ENCODE peak calls at places on chromosomes 11 and 22, in seven cellular contexts. G is transverse colon, A is tibial nerve, J is stomach, R is A549, Y is esophagus muscularis mucosa, U is suprapubic skin. L is an unnamed sample. For H3K4me1, the result is how much of the 10 kb centered on the place peaks cover.

GRCh38 chr11:131301306-131301705 is 69.1 kb upstream of the NTM start:
- DNase-seq in G (no peak), A (no peak), J (no peak), R (no peak), Y (no peak), U (no peak), L (no peak)

GRCh38 chr11:9137293-9138132 is 46.1 kb upstream of the SCUBE2 start:
- DNase-seq in G (peak), A (peak), J (peak), R (peak), Y (peak), U (peak), L (peak)

GRCh38 chr11:132821027-132821426 is 711.3 kb downstream of the OPCML start:
- DNase-seq in G (no peak), A (no peak), J (no peak), R (no peak), Y (peak), U (no peak), L (no peak)

GRCh38 chr11:114296190-114296978 is at the start of gene NNMT:
- DNase-seq in G (peak), A (peak), J (peak), R (peak), Y (peak), U (peak), L (peak)

GRCh38 chr22:46674367-46674781 is 54.2 kb downstream of the GRAMD4 start:
- DNase-seq in G (peak), A (no peak), J (peak), R (no peak), Y (no peak), U (no peak), L (no peak)

GRCh38 chr11:12863605-12864121 is 145.5 kb upstream of the RASSF10 start:
- DNase-seq in G (no peak), A (no peak), J (no peak), R (no peak), Y (no peak), U (no peak), L (no peak)

GRCh38 chr11:86896486-86896885 is 58.7 kb downstream of the FZD4 start:
- DNase-seq in G (no peak), A (no peak), J (no peak), R (no peak), Y (no peak), U (no peak), L (no peak)

GRCh38 chr22:41775976-41776375 is 24.5 kb upstream of the CCDC134 start:
- DNase-seq in G (no peak), A (no peak), J (no peak), R (no peak), Y (no peak), U (no peak), L (no peak)

GRCh38 chr22:46233231-46233630 is 16.9 kb downstream of the CDPF1 start:
- DNase-seq in G (no peak), A (no peak), J (no peak), R (no peak), Y (no peak), U (no peak), L (no peak)

GRCh38 chr22:37284126-37284806 is 2.0 kb downstream of the CYTH4 start:
- DNase-seq in G (no peak), A (no peak), J (no peak), R (no peak), Y (no peak), U (no peak), L (no peak)

GRCh38 chr11:4459470-4459869 is 10.4 kb downstream of the OR52K2 start:
- DNase-seq in G (peak), A (no peak), J (no peak), R (no peak), Y (no peak), U (no peak), L (peak)

GRCh38 chr11:133576351-133576750 is 44.0 kb upstream of the OPCML start:
- DNase-seq in G (no peak), A (no peak), J (no peak), R (no peak), Y (no peak), U (no peak), L (no peak)

GRCh38 chr22:48676266-48677167 is 1151.2 kb downstream of the BRD1 start:
- DNase-seq in G (no peak), A (no peak), J (no peak), R (no peak), Y (no peak), U (no peak), L (no peak)

GRCh38 chr11:107963091-107963490 is 34.8 kb downstream of the RAB39A start:
- DNase-seq in G (no peak), A (no peak), J (no peak), R (no peak), Y (no peak), U (no peak), L (no peak)

GRCh38 chr11:110951041-110951440 is 238.8 kb upstream of the ARHGAP20 start:
- DNase-seq in G (no peak), A (no peak), J (peak), R (no peak), Y (no peak), U (no peak), L (no peak)

GRCh38 chr11:5929571-5929970 is 12.5 kb upstream of the OR56A3 start:
- DNase-seq in G (no peak), A (no peak), J (no peak), R (no peak), Y (no peak), U (no peak), L (no peak)

GRCh38 chr11:83020942-83021779 is 50.5 kb downstream of the RAB30 start:
- DNase-seq in G (no peak), A (no peak), J (no peak), R (no peak), Y (no peak), U (no peak), L (no peak)

GRCh38 chr11:94147433-94147845 is 18.8 kb downstream of the PANX1 start:
- DNase-seq in G (no peak), A (no peak), J (no peak), R (no peak), Y (no peak), U (no peak), L (no peak)

GRCh38 chr22:31625661-31626426 is 36.2 kb downstream of the PISD start:
- DNase-seq in G (peak), A (peak), J (peak), R (no peak), Y (no peak), U (no peak), L (peak)

GRCh38 chr11:19441752-19442553 is 201.2 kb upstream of the E2F8 start:
- DNase-seq in G (no peak), A (no peak), J (peak), R (peak), Y (no peak), U (no peak), L (peak)

GRCh38 chr11:13227676-13228255 is 49.8 kb upstream of the BMAL1 start:
- DNase-seq in G (no peak), A (no peak), J (no peak), R (no peak), Y (no peak), U (no peak), L (no peak)

GRCh38 chr22:36086170-36086490 is 57.5 kb upstream of the RBFOX2 start:
- DNase-seq in G (no peak), A (no peak), J (no peak), R (peak), Y (no peak), U (no peak), L (no peak)

GRCh38 chr22:39242389-39242808 is 2.4 kb downstream of the PDGFB start:
- DNase-seq in G (no peak), A (no peak), J (no peak), R (no peak), Y (no peak), U (no peak), L (no peak)

GRCh38 chr22:39241632-39242388 is 3.0 kb downstream of the PDGFB start:
- DNase-seq in G (no peak), A (no peak), J (no peak), R (no peak), Y (no peak), U (no peak), L (no peak)

GRCh38 chr22:39242809-39243442 is 1.9 kb downstream of the PDGFB start:
- DNase-seq in G (no peak), A (no peak), J (peak), R (no peak), Y (no peak), U (no peak), L (no peak)

GRCh38 chr22:39239561-39240423 is 5.0 kb downstream of the PDGFB start:
- DNase-seq in G (peak), A (no peak), J (peak), R (no peak), Y (no peak), U (no peak), L (no peak)

GRCh38 chr22:39240841-39241631 is 3.7 kb downstream of the PDGFB start:
- DNase-seq in G (peak), A (no peak), J (peak), R (peak), Y (no peak), U (no peak), L (no peak)
- TF ChIP-seq EP300 in G (no peak), A (no peak), J (no peak), R (no peak), Y (no peak), U (no peak), L (no peak)

GRCh38 chr11:917426-917825 is 6.8 kb upstream of the CHID1 start:
- DNase-seq in G (no peak), A (no peak), J (no peak), R (no peak), Y (no peak), U (no peak), L (no peak)
- H3K4me1 ChIP-seq in G (under half), A (under half), J (under half), R (under half), Y (under half), U (under half), L (under half)

GRCh38 chr11:119085523-119085878 is 820 bp downstream of the HMBS start:
- DNase-seq in G (peak), A (no peak), J (no peak), R (no peak), Y (no peak), U (no peak), L (no peak)
- H3K27ac ChIP-seq in G (peak), A (peak), J (peak), R (peak), Y (peak), U (peak), L (peak)

GRCh38 chr11:112049777-112050176 is 24.0 kb downstream of the PIH1D2 start:
- DNase-seq in G (no peak), A (no peak), J (no peak), R (no peak), Y (no peak), U (no peak), L (no peak)

GRCh38 chr11:112044961-112045360 is 19.8 kb downstream of the DLAT start:
- DNase-seq in G (no peak), A (no peak), J (no peak), R (no peak), Y (no peak), U (no peak), L (no peak)

GRCh38 chr11:112051768-112052167 is 22.0 kb downstream of the PIH1D2 start:
- DNase-seq in G (no peak), A (no peak), J (no peak), R (no peak), Y (no peak), U (no peak), L (no peak)

DNA sequence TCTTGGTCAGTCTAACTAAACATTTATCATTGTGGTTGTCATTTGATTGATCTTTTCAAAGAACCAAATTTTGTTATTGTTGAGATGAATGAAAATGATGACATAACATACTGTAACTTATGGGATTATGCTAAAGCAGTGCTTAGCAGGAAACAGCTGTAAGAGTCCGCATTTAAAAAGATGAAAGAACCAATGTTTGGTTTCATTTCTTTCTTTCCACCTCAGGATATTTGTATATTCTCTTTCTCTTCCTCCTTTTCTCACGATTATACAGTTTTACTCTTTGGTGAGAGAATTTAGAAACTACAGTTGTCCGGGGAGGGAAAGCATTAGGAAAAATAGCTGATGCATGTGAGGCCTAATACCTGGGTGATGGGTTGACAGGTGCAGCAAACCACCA is 23.1 kb downstream of the PIH1D2 start:
- DNase-seq in G (no peak), A (no peak), J (no peak), R (no peak), Y (no peak), U (no peak), L (no peak)
- TF ChIP-seq EP300 in G (no peak), A (no peak), J (no peak), R (no peak), Y (no peak), U (no peak), L (no peak)

GRCh38 chr11:76232026-76232665 is 25.8 kb upstream of the WNT11 start:
- DNase-seq in G (peak), A (no peak), J (no peak), R (no peak), Y (no peak), U (no peak), L (no peak)

GRCh38 chr11:76234704-76235232 is 28.5 kb upstream of the WNT11 start:
- DNase-seq in G (no peak), A (peak), J (peak), R (no peak), Y (no peak), U (no peak), L (peak)

GRCh38 chr11:76231339-76231738 is 25.0 kb upstream of the WNT11 start:
- DNase-seq in G (no peak), A (no peak), J (no peak), R (no peak), Y (no peak), U (no peak), L (no peak)

GRCh38 chr11:76233936-76234703 is 27.8 kb upstream of the WNT11 start:
- DNase-seq in G (peak), A (peak), J (no peak), R (no peak), Y (no peak), U (peak), L (peak)

GRCh38 chr11:76233196-76233921 is 27.1 kb upstream of the WNT11 start:
- DNase-seq in G (no peak), A (no peak), J (no peak), R (no peak), Y (no peak), U (no peak), L (peak)
- H3K4me1 ChIP-seq in G (under half), A (under half), J (under half), R (under half), Y (under half), U (under half), L (under half)